ENCODE peak calls at places on chromosome 21, in six cellular contexts. C is breast epithelium, Q is HCT116, A is tibial nerve, V is A549, E is adrenal gland. O is an unnamed sample.

GRCh38 chr21:35470522-35470921 is 421.4 kb upstream of the RUNX1 start:
- DNase-seq in C (no peak), Q (no peak), A (no peak), V (no peak), E (no peak), O (no peak)

GRCh38 chr21:35438643-35439404 is 389.7 kb upstream of the RUNX1 start:
- DNase-seq in C (no peak), Q (no peak), A (no peak), V (no peak), E (no peak), O (no peak)

GRCh38 chr21:34519013-34519412 is 7.0 kb upstream of the KCNE1 start:
- DNase-seq in C (no peak), Q (no peak), A (no peak), V (no peak), E (no peak), O (no peak)

GRCh38 chr21:46052703-46053651 is 44.9 kb upstream of the COL6A2 start:
- DNase-seq in C (peak; percentile 68), Q (peak; percentile 33), A (no peak), V (no peak), E (no peak), O (no peak)

GRCh38 chr21:46402421-46402820 is 56.3 kb upstream of the DIP2A start:
- DNase-seq in C (no peak), Q (no peak), A (no peak), V (no peak), E (no peak), O (no peak)

GRCh38 chr21:27269646-27270045 is 302.8 kb upstream of the ADAMTS5 start:
- DNase-seq in C (no peak), Q (no peak), A (no peak), V (no peak), E (no peak), O (no peak)

GRCh38 chr21:37582613-37583012 is 216.0 kb downstream of the DYRK1A start:
- DNase-seq in C (no peak), Q (peak; percentile 18), A (no peak), V (peak; percentile 33), E (peak; percentile 36), O (no peak)

GRCh38 chr21:29148535-29148934 is 18.1 kb downstream of the MAP3K7CL start:
- DNase-seq in C (no peak), Q (no peak), A (no peak), V (no peak), E (no peak), O (no peak)

GRCh38 chr21:32777269-32777668 is 5.7 kb upstream of the PAXBP1 start:
- DNase-seq in C (no peak), Q (no peak), A (no peak), V (no peak), E (no peak), O (no peak)
- TF ChIP-seq POLR2A in C (no peak), Q (no peak), A (no peak), V (no peak), E (no peak), O (no peak)

GRCh38 chr21:43332461-43332860 is 94.5 kb downstream of the SIK1 start:
- DNase-seq in C (no peak), Q (no peak), A (no peak), V (no peak), E (no peak), O (no peak)

GRCh38 chr21:43332872-43333300 is 94.0 kb downstream of the SIK1 start:
- DNase-seq in C (no peak), Q (no peak), A (no peak), V (no peak), E (no peak), O (no peak)

GRCh38 chr21:43334214-43334958 is 92.5 kb downstream of the SIK1 start:
- DNase-seq in C (no peak), Q (no peak), A (no peak), V (no peak), E (no peak), O (no peak)

GRCh38 chr21:43331962-43332458 is 94.9 kb downstream of the SIK1 start:
- DNase-seq in C (peak; percentile 80), Q (no peak), A (no peak), V (peak; percentile 78), E (peak; percentile 61), O (no peak)

GRCh38 chr21:43333301-43334062 is 93.4 kb downstream of the SIK1 start:
- DNase-seq in C (peak; percentile 92), Q (no peak), A (no peak), V (peak; percentile 65), E (peak; percentile 43), O (no peak)
- TF ChIP-seq POLR2A in C (no peak), Q (no peak), A (no peak), V (peak; percentile 19), E (no peak), O (no peak)

GRCh38 chr21:32279377-32279680 is 480 bp upstream of the MIS18A start:
- DNase-seq in C (no peak), Q (no peak), A (no peak), V (no peak), E (no peak), O (no peak)

GRCh38 chr21:32281531-32281930 is 2.7 kb upstream of the MIS18A start:
- DNase-seq in C (no peak), Q (no peak), A (no peak), V (no peak), E (no peak), O (no peak)

GRCh38 chr21:32278068-32278467 is 781 bp downstream of the MIS18A start:
- DNase-seq in C (no peak), Q (no peak), A (no peak), V (no peak), E (no peak), O (no peak)

GRCh38 chr21:32276671-32277070 is 2.2 kb downstream of the MIS18A start:
- DNase-seq in C (no peak), Q (no peak), A (no peak), V (no peak), E (no peak), O (no peak)

DNA sequence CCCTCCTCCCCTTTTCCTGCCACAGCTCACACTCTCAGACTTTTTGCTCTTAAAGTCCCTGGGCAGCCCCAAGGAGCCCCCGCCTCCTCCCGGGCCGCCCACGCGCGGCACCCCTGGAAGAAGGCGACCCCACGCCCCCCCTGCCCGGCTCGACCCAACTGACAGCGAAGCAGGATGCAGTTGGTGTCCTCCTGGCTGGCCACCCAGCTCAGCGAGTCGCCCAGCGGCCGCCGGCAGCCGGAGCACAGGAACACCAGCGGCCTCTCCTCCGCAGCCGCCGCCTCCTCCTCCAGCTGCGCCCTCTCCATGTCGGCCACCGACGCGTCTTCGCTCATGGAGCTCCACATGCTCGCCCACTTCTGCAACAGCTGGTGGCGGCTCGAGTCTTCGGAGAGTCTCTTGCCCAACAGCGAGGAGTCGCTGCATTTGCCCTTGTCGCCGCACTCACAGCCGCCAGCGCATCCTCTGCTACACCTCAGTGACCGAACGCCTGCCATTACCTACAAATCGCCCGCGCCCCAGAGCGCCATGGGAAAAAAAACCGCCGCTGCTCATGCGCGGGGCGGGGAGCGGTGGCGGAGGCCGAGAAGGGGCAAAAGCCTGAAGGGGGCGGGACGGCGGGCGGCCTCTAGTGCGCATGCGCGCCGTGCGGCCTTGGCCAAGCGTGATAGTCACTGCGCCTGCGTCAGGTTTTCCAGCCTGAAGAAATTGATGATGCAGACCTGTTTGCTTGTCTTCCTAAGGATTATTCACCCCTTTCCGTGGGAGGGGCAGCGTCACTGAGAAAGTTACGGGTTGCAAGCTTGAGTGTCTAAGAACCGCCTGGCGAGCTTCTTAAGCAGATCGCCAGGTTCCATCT is at the start of gene MIS18A:
- DNase-seq in C (peak; percentile 94), Q (peak; percentile 85), A (peak; percentile 91), V (peak; percentile 62), E (peak; percentile 96), O (peak; percentile 80)
- TF ChIP-seq POLR2A in C (no peak), Q (peak; percentile 88), A (peak; percentile 59), V (peak; percentile 53), E (no peak), O (peak; percentile 79)

GRCh38 chr21:39387461-39388037 is 38.7 kb upstream of the HMGN1 start:
- DNase-seq in C (peak; percentile 78), Q (peak; percentile 60), A (peak; percentile 79), V (peak; percentile 82), E (peak; percentile 93), O (peak; percentile 96)

GRCh38 chr21:39386899-39387298 is 38.0 kb upstream of the HMGN1 start:
- DNase-seq in C (no peak), Q (no peak), A (no peak), V (no peak), E (no peak), O (no peak)

GRCh38 chr21:39384674-39385298 is 35.9 kb upstream of the HMGN1 start:
- DNase-seq in C (no peak), Q (no peak), A (no peak), V (no peak), E (no peak), O (no peak)

GRCh38 chr21:39386194-39386593 is 37.3 kb upstream of the HMGN1 start:
- DNase-seq in C (no peak), Q (no peak), A (no peak), V (no peak), E (peak; percentile 53), O (no peak)

GRCh38 chr21:39385299-39386145 is 36.6 kb upstream of the HMGN1 start:
- DNase-seq in C (peak; percentile 66), Q (no peak), A (peak; percentile 38), V (peak; percentile 89), E (peak; percentile 82), O (no peak)
- TF ChIP-seq POLR2A in C (no peak), Q (no peak), A (peak; percentile 23), V (peak; percentile 57), E (no peak), O (no peak)

GRCh38 chr21:32727728-32728454 is at the start of gene SYNJ1:
- DNase-seq in C (peak; percentile 91), Q (peak; percentile 73), A (peak; percentile 85), V (peak; percentile 65), E (peak; percentile 97), O (peak; percentile 95)
- TF ChIP-seq POLR2A in C (peak; percentile 46), Q (peak; percentile 57), A (peak; percentile 79), V (peak; percentile 63), E (peak; percentile 79), O (no peak)

O was measured in GM12891.